ENCODE peak calls at places on chromosomes 11 and 22, in seven cellular contexts. H is stimulated activated effector memory CD8-positive, alpha-beta T cell treated with anti-CD3 and anti-CD28 coated beads, Interleukin-12 subunit alpha, Interleukin-12 subunit beta, amount 100 ng/mL, for 72 hours; G is gastrocnemius medialis; X is activated CD4-positive, alpha-beta T cell treated with anti-CD3 and anti-CD28 coated beads, Interleukin-2, amount 50 U/mL, for 48 hours; C is HCEC 1CT; V is adrenal gland; O is DMS153. U is an unnamed sample.

GRCh38 chr11:122690801-122691649 is 35.5 kb downstream of the UBASH3B start:
- DNase-seq in G (no peak), V (no peak), O (no peak), H (no peak), C (no peak), X (no peak), U (no peak)

GRCh38 chr22:44391481-44392445 is 79.0 kb upstream of the SHISAL1 start:
- DNase-seq in O (peak; percentile 73), C (no peak), V (no peak), G (no peak), H (no peak), X (no peak), U (no peak)

GRCh38 chr22:20531404-20532181 is 24.2 kb downstream of the MED15 start:
- DNase-seq in C (peak; percentile 96), G (peak; percentile 84), X (no peak), O (peak; percentile 31), H (no peak), V (peak; percentile 80), U (no peak)

GRCh38 chr11:133950874-133951483 is 5.8 kb downstream of the IGSF9B start:
- DNase-seq in V (no peak), C (no peak), H (no peak), G (no peak), O (no peak), X (no peak), U (no peak)

GRCh38 chr11:115869780-115870431 is 365.7 kb upstream of the CADM1 start:
- DNase-seq in C (no peak), O (peak; percentile 49), X (no peak), H (no peak), V (no peak), G (no peak), U (peak; percentile 33)

GRCh38 chr11:128905345-128906184 is 14.4 kb downstream of the KCNJ5 start:
- DNase-seq in O (peak; percentile 51), C (peak; percentile 44), X (peak; percentile 46), V (peak; percentile 64), H (no peak), G (no peak), U (no peak)

GRCh38 chr11:118379497-118379896 is 20.1 kb downstream of the UBE4A start:
- DNase-seq in O (no peak), V (no peak), X (no peak), C (no peak), H (no peak), G (no peak), U (no peak)

GRCh38 chr11:99327527-99327926 is 306.8 kb downstream of the CNTN5 start:
- DNase-seq in C (no peak), V (no peak), H (no peak), G (no peak), X (no peak), O (no peak), U (no peak)

GRCh38 chr11:57763568-57763967 is 2.0 kb downstream of the CTNND1 start:
- DNase-seq in O (no peak), X (no peak), H (no peak), C (peak; percentile 56), V (no peak), G (no peak), U (no peak)

GRCh38 chr11:119172513-119172912 is 4.0 kb downstream of the NLRX1 start:
- DNase-seq in C (no peak), V (no peak), H (no peak), O (no peak), X (no peak), G (no peak), U (no peak)

GRCh38 chr22:35601743-35602633 is 15.1 kb downstream of the MB start:
- DNase-seq in X (no peak), H (no peak), O (no peak), V (peak; percentile 66), C (peak; percentile 53), G (peak; percentile 94), U (no peak)

GRCh38 chr22:46105494-46106278 is 44.6 kb upstream of the PPARA start:
- DNase-seq in H (no peak), O (no peak), C (peak; percentile 35), G (peak; percentile 84), V (peak; percentile 65), X (no peak), U (no peak)

GRCh38 chr11:122309262-122309925 is 193.4 kb upstream of the BLID start:
- DNase-seq in O (no peak), C (no peak), X (no peak), V (no peak), G (peak; percentile 28), H (no peak), U (no peak)

GRCh38 chr22:37609240-37610152 is 862 bp downstream of the GGA1 start:
- DNase-seq in H (no peak), C (peak; percentile 8), X (no peak), O (no peak), V (no peak), G (no peak), U (no peak)

GRCh38 chr11:113992459-113993105 is 17.7 kb downstream of the HTR3A start:
- DNase-seq in V (no peak), C (no peak), G (no peak), O (peak; percentile 69), X (no peak), H (no peak), U (no peak)

GRCh38 chr11:39341461-39341860 is 2118.0 kb downstream of the LRRC4C start:
- DNase-seq in C (no peak), X (no peak), V (no peak), G (no peak), H (no peak), O (no peak), U (no peak)

GRCh38 chr11:122046846-122047245 is 69.2 kb downstream of the BLID start:
- DNase-seq in C (no peak), H (no peak), V (no peak), X (no peak), O (no peak), G (no peak), U (no peak)

GRCh38 chr22:49052023-49052538 is 775.6 kb downstream of the BRD1 start:
- DNase-seq in V (no peak), O (no peak), H (peak; percentile 36), G (no peak), C (no peak), X (peak; percentile 19), U (no peak)

GRCh38 chr11:18700375-18700774 is 1.8 kb downstream of the TMEM86A start:
- DNase-seq in O (no peak), V (no peak), C (no peak), G (no peak), X (no peak), H (no peak), U (no peak)

GRCh38 chr11:57647960-57648776 is 1.5 kb downstream of the YPEL4 start:
- DNase-seq in V (no peak), X (no peak), G (no peak), C (no peak), H (no peak), O (no peak), U (no peak)

GRCh38 chr11:23336961-23337360 is 476.7 kb upstream of the CCDC179 start:
- DNase-seq in O (no peak), G (no peak), C (peak; percentile 30), X (no peak), H (no peak), V (no peak), U (no peak)

GRCh38 chr11:126696976-126697375 is 303.6 kb downstream of the KIRREL3 start:
- DNase-seq in X (no peak), G (no peak), C (no peak), O (no peak), V (no peak), H (no peak), U (no peak)

U was measured in GM18507.